ENCODE peak calls at places on chromosome 18, in ten cellular contexts. Z is GM23248, S is A549, L is thyroid gland, R is endothelial cell of umbilical vein, W is psoas muscle, Y is tibial nerve, C is stomach, G is prostate gland, H is ascending aorta. M is an unnamed sample. For H3K4me1, the result is how much of the 10 kb centered on the place peaks cover.

GRCh38 chr18:37435996-37436395 is 129.6 kb downstream of the CELF4 start:
- DNase-seq in R (no peak), S (no peak), H (no peak), Z (peak), W (no peak), C (no peak), Y (no peak), L (no peak), G (no peak), M (no peak)

GRCh38 chr18:47935321-47935720 is 4.9 kb upstream of the SMAD2 start:
- DNase-seq in R (no peak), H (no peak), C (no peak), S (no peak), W (no peak), L (no peak), G (no peak), Y (no peak), Z (no peak), M (no peak)

GRCh38 chr18:73791081-73791480 is 356.6 kb downstream of the FBXO15 start:
- DNase-seq in Z (peak), G (no peak), Y (no peak), H (no peak), L (no peak), C (no peak), W (no peak), R (no peak), S (no peak), M (no peak)

GRCh38 chr18:30766053-30766452 is 276.5 kb downstream of the DSC3 start:
- DNase-seq in C (no peak), G (no peak), S (no peak), W (no peak), Z (no peak), R (no peak), Y (no peak), H (no peak), L (no peak), M (no peak)

GRCh38 chr18:24611075-24611474 is 150.6 kb downstream of the HRH4 start:
- DNase-seq in C (no peak), H (no peak), W (no peak), R (no peak), Y (no peak), L (no peak), S (no peak), G (no peak), Z (no peak), M (no peak)

GRCh38 chr18:55142413-55142812 is 183.2 kb upstream of the CCDC68 start:
- DNase-seq in H (no peak), G (no peak), W (no peak), Y (no peak), L (no peak), C (no peak), Z (peak), S (no peak), R (no peak), M (no peak)

GRCh38 chr18:66872277-66872676 is 268.4 kb upstream of the CDH19 start:
- DNase-seq in Z (no peak), H (no peak), S (no peak), Y (no peak), G (no peak), R (peak), W (no peak), C (no peak), L (no peak), M (no peak)

GRCh38 chr18:8811115-8811514 is 105.8 kb downstream of the MTCL1 start:
- DNase-seq in R (no peak), Z (no peak), L (no peak), H (no peak), Y (no peak), C (no peak), S (no peak), W (no peak), G (no peak), M (no peak)

GRCh38 chr18:64668563-64668962 is 519.7 kb upstream of the LINC00305 start:
- DNase-seq in R (no peak), G (no peak), Y (no peak), L (no peak), C (no peak), S (no peak), Z (no peak), H (no peak), W (no peak), M (no peak)

GRCh38 chr18:78430171-78430857 is 549.3 kb upstream of the SALL3 start:
- DNase-seq in Z (no peak), S (no peak), G (no peak), R (no peak), Y (no peak), C (no peak), W (no peak), L (no peak), H (no peak), M (no peak)

GRCh38 chr18:79440728-79441127 is 45.0 kb downstream of the NFATC1 start:
- DNase-seq in R (no peak), Z (no peak), L (no peak), S (no peak), C (peak), G (peak), W (no peak), H (no peak), Y (no peak), M (no peak)

GRCh38 chr18:24031318-24031717 is 16.8 kb downstream of the TTC39C start:
- DNase-seq in C (no peak), S (no peak), R (no peak), H (no peak), L (peak), W (no peak), Z (no peak), G (no peak), Y (no peak), M (no peak)

GRCh38 chr18:70848329-70848728 is 559.5 kb downstream of the SOCS6 start:
- DNase-seq in W (no peak), R (no peak), H (no peak), G (no peak), Y (no peak), L (no peak), Z (no peak), C (no peak), S (no peak), M (no peak)

GRCh38 chr18:44786697-44787096 is 106.0 kb downstream of the SETBP1 start:
- DNase-seq in Z (no peak), S (no peak), Y (no peak), C (no peak), L (no peak), R (no peak), H (no peak), W (no peak), G (no peak), M (no peak)

GRCh38 chr18:23743733-23744333 is 54.6 kb downstream of the LAMA3 start:
- DNase-seq in S (no peak), C (no peak), W (no peak), H (no peak), Y (no peak), Z (no peak), G (no peak), R (no peak), L (no peak), M (no peak)

GRCh38 chr18:55997156-55997561 is 409.2 kb upstream of the TCF4 start:
- DNase-seq in W (no peak), G (no peak), C (no peak), Z (peak), R (no peak), L (peak), Y (no peak), H (no peak), S (no peak), M (no peak)

GRCh38 chr18:48948112-48949050 is 2.4 kb downstream of the SMAD7 start:
- DNase-seq in S (no peak), W (peak), L (peak), H (no peak), R (peak), Z (peak), Y (no peak), C (peak), G (peak), M (peak)

GRCh38 chr18:35732652-35733051 is 151.1 kb downstream of the GALNT1 start:
- DNase-seq in S (no peak), Z (peak), L (no peak), R (no peak), C (no peak), W (no peak), G (no peak), H (no peak), Y (no peak), M (no peak)

GRCh38 chr18:55153346-55153745 is 194.1 kb upstream of the CCDC68 start:
- DNase-seq in C (no peak), L (no peak), G (no peak), S (no peak), H (no peak), W (no peak), Z (no peak), R (no peak), Y (no peak), M (no peak)

GRCh38 chr18:59917422-59917821 is 17.6 kb downstream of the PMAIP1 start:
- DNase-seq in C (no peak), L (peak), H (no peak), R (peak), Z (peak), W (no peak), Y (no peak), G (no peak), S (no peak), M (no peak)

GRCh38 chr18:48875942-48876511 is 74.7 kb downstream of the SMAD7 start:
- DNase-seq in S (no peak), Y (no peak), C (no peak), R (no peak), L (peak), G (no peak), Z (no peak), H (no peak), W (no peak), M (no peak)

GRCh38 chr18:11147371-11147860 is 2.0 kb downstream of the PIEZO2 start:
- DNase-seq in C (no peak), Z (no peak), R (no peak), Y (no peak), H (no peak), S (no peak), G (no peak), L (no peak), W (no peak), M (no peak)

GRCh38 chr18:11148655-11149440 is 521 bp downstream of the PIEZO2 start:
- DNase-seq in Y (no peak), H (no peak), W (peak), Z (peak), S (no peak), C (no peak), G (no peak), L (no peak), R (no peak), M (no peak)

GRCh38 chr18:11150271-11150615 is 874 bp upstream of the PIEZO2 start:
- DNase-seq in Y (no peak), S (no peak), G (no peak), R (no peak), H (no peak), W (no peak), C (no peak), Z (no peak), L (no peak), M (no peak)

GRCh38 chr18:11147962-11148654 is 1.3 kb downstream of the PIEZO2 start:
- DNase-seq in G (no peak), H (no peak), Z (peak), L (no peak), S (no peak), W (no peak), Y (no peak), R (no peak), C (no peak), M (no peak)

GRCh38 chr18:11149441-11150270 is at the start of gene PIEZO2:
- DNase-seq in C (peak), W (peak), H (no peak), L (peak), G (peak), Z (peak), R (peak), S (peak), Y (no peak), M (peak)
- H3K4me3 ChIP-seq in C (peak), W (peak), H (peak), L (no peak), G (peak), Z (peak), R (peak), S (peak), Y (peak), M (peak)

GRCh38 chr18:58397385-58398132 is 231.3 kb downstream of the ALPK2 start:
- DNase-seq in W (no peak), Y (no peak), L (no peak), S (no peak), G (no peak), H (no peak), R (no peak), C (no peak), Z (no peak), M (no peak)

GRCh38 chr18:58396144-58396543 is 232.7 kb downstream of the ALPK2 start:
- DNase-seq in W (no peak), G (no peak), L (no peak), C (no peak), S (no peak), H (no peak), Z (no peak), R (no peak), Y (no peak), M (no peak)

GRCh38 chr18:58398648-58399398 is 230.1 kb downstream of the ALPK2 start:
- DNase-seq in G (no peak), Y (no peak), Z (no peak), R (no peak), C (no peak), L (no peak), S (no peak), H (no peak), W (no peak), M (no peak)

GRCh38 chr18:58394607-58395425 is 234.1 kb downstream of the ALPK2 start:
- DNase-seq in S (no peak), G (no peak), Y (no peak), L (no peak), R (no peak), C (no peak), Z (peak), H (no peak), W (no peak), M (no peak)

GRCh38 chr18:58396966-58397365 is 231.9 kb downstream of the ALPK2 start:
- DNase-seq in Y (no peak), L (no peak), C (no peak), G (no peak), R (peak), H (no peak), Z (no peak), S (no peak), W (no peak), M (no peak)
- H3K27ac ChIP-seq in Y (no peak), L (no peak), C (no peak), G (no peak), R (peak), H (no peak), Z (no peak), S (no peak), W (no peak), M (no peak)

DNA sequence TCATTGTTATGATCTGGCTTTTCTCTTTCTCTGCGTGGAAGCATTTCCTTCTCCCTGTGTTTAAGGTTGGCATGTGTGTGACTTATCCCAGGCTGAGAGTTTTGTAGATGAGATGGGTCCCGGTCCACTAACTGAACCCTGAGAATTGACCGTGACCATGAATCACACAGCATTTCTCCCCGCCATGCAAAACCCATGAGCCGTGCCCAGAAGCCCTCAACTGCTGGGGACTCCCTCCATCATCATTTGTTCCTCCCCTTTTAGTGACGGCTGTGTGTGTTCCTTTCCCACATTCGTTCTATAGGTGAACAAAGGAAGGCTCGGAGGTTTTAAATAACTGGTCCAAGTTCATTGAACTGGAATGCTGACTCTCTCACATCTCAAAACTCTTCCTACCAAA is 30.1 kb upstream of the TXNDC2 start:
- DNase-seq in G (no peak), H (no peak), Z (no peak), Y (no peak), S (no peak), R (no peak), L (no peak), C (no peak), W (no peak), M (no peak)
- H3K4me1 ChIP-seq in G (under half), H (under half), Z (under half), Y (under half), S (under half), R (under half), L (under half), C (under half), W (under half), M (under half)

GRCh38 chr18:61754039-61754583 is 138.7 kb downstream of the RNF152 start:
- DNase-seq in H (no peak), G (no peak), R (no peak), Z (no peak), W (no peak), L (no peak), C (no peak), Y (no peak), S (no peak), M (no peak)

GRCh38 chr18:61752973-61753372 is 139.8 kb downstream of the RNF152 start:
- DNase-seq in S (no peak), G (no peak), C (no peak), W (no peak), Z (no peak), L (no peak), R (no peak), Y (no peak), H (no peak), M (no peak)

GRCh38 chr18:61753373-61753772 is 139.4 kb downstream of the RNF152 start:
- DNase-seq in W (no peak), Y (no peak), L (no peak), S (no peak), Z (no peak), G (no peak), C (no peak), H (no peak), R (no peak), M (no peak)

GRCh38 chr18:61755553-61755952 is 137.3 kb downstream of the RNF152 start:
- DNase-seq in L (no peak), H (no peak), Z (no peak), Y (no peak), R (no peak), W (no peak), C (no peak), G (no peak), S (no peak), M (no peak)

DNA sequence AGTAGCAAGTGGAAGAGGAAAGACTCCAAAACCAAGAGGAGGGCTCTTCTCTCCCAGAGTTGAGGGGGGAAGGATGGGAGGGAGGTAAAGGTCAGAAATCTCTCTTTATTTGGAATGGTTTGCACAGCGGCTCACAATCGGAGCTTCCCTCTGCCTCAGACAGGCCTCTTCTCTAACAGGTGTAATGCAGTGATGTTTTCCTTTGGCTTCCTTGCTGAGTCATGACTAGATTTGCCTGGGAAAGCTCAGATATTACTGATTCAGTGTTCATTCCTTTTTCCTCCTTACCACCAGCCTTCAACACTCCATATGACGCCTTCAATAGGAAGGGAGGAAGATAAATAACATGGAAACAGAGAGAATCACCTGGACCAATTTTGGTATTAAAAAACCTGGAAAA is 136.6 kb downstream of the RNF152 start:
- DNase-seq in Z (no peak), C (no peak), R (no peak), S (no peak), G (no peak), W (no peak), Y (no peak), L (no peak), H (no peak), M (no peak)
- H3K4me3 ChIP-seq in Z (no peak), C (no peak), R (no peak), S (no peak), G (no peak), W (no peak), Y (no peak), L (no peak), H (no peak), M (no peak)

GRCh38 chr18:13276530-13277520 is 58.3 kb downstream of the LDLRAD4 start:
- DNase-seq in G (no peak), C (no peak), L (no peak), H (no peak), R (peak), Y (no peak), W (no peak), Z (no peak), S (no peak), M (no peak)

GRCh38 chr18:13280066-13280795 is 61.7 kb downstream of the LDLRAD4 start:
- DNase-seq in R (no peak), Z (no peak), Y (no peak), W (no peak), G (no peak), L (no peak), H (no peak), S (no peak), C (no peak), M (no peak)

GRCh38 chr18:13281406-13281805 is 62.8 kb downstream of the LDLRAD4 start:
- DNase-seq in H (no peak), C (no peak), L (no peak), Y (no peak), S (no peak), Z (no peak), W (no peak), G (no peak), R (no peak), M (no peak)

GRCh38 chr18:13278231-13278630 is 59.7 kb downstream of the LDLRAD4 start:
- DNase-seq in W (no peak), G (no peak), L (no peak), H (no peak), C (no peak), R (no peak), Z (no peak), Y (no peak), S (no peak), M (no peak)

DNA sequence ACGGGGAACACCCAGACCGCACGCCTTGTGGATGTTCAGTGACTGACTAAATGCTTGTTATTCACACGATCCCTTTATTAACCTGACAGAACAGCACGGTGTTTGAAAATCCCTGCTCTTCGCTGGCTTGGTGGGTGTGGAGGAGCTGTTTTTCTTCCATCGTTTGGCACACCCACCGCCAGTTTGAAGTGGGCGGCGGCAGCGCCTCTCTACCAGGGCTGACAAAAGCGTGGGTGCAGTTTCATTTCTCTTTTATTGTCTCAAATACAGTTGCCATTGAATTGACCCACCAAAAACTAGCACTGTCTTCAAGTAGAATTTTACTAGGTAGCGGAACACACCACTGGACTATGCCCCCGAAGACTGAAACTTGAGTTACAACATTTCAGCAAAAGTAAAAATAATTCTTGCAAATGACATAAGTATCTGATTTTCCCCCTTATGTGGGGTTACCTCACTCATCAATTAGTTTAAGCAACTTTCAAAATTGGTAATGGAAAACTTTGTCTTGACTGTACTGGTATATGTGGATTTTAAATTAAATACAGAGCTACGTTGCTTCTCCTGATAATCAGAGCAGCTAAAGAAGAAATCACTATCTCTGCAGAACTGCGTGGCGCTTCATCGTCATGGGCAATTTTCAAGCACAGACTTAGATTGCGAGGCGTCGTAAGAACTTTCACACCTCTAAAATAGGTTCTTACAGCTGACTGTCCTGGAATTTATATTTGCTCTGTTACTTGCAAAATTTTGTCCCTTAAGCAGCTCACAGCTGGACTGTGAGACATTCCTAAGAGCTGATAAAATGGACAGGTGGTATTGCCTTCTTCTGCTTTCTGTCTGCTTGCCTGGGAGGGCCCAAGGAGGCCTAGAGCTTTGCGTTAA is 60.9 kb downstream of the LDLRAD4 start:
- DNase-seq in C (no peak), Z (no peak), S (no peak), R (no peak), G (no peak), W (no peak), Y (no peak), L (no peak), H (no peak), M (no peak)
- H3K27ac ChIP-seq in C (no peak), Z (no peak), S (no peak), R (no peak), G (no peak), W (no peak), Y (no peak), L (no peak), H (no peak), M (no peak)